ENCODE peak calls at places on chromosomes 2 and 18, in nine cellular contexts. Y is prostate gland; B is upper lobe of right lung; F is nephron progenitor cell; N is Calu3; P is CD4-positive, alpha-beta T cell; Z is tibial nerve; T is kidney epithelial cell; A is epithelial cell of proximal tubule. C is an unnamed sample.

GRCh38 chr2:121490734-121491133 is 39.9 kb upstream of the RNU4ATAC start:
- DNase-seq in Y (no peak), B (no peak), F (no peak), N (no peak), P (no peak), Z (no peak), T (no peak), A (no peak), C (no peak)

GRCh38 chr2:105644174-105644980 is 100.3 kb upstream of the NCK2 start:
- DNase-seq in Y (no peak), B (no peak), F (no peak), N (no peak), P (no peak), Z (no peak), T (no peak), A (no peak), C (no peak)

GRCh38 chr2:156513219-156513618 is 77.0 kb downstream of the GPD2 start:
- DNase-seq in Y (no peak), B (no peak), F (no peak), N (no peak), P (no peak), Z (no peak), T (no peak), A (no peak), C (no peak)

GRCh38 chr2:215407596-215408264 is 28.1 kb downstream of the FN1 start:
- DNase-seq in Y (no peak), B (no peak), F (no peak), N (no peak), P (no peak), Z (no peak), T (no peak), A (no peak), C (no peak)

GRCh38 chr2:82694431-82694830 is 1764.6 kb downstream of the SUCLG1 start:
- DNase-seq in Y (no peak), B (no peak), F (no peak), N (no peak), P (no peak), Z (no peak), T (no peak), A (no peak), C (no peak)

GRCh38 chr2:21787931-21788330 is 664.2 kb downstream of the TDRD15 start:
- DNase-seq in Y (no peak), B (no peak), F (no peak), N (no peak), P (no peak), Z (no peak), T (no peak), A (no peak), C (no peak)

GRCh38 chr2:128433911-128434550 is 115.4 kb upstream of the HS6ST1 start:
- DNase-seq in Y (no peak), B (no peak), F (no peak), N (no peak), P (no peak), Z (peak), T (no peak), A (no peak), C (no peak)

GRCh38 chr2:127525692-127526141 is 572 bp downstream of the IWS1 start:
- DNase-seq in Y (no peak), B (no peak), F (peak), N (no peak), P (no peak), Z (no peak), T (no peak), A (peak), C (peak)

GRCh38 chr2:210421916-210422315 is 54.6 kb downstream of the LANCL1 start:
- DNase-seq in Y (no peak), B (no peak), F (no peak), N (no peak), P (no peak), Z (no peak), T (peak), A (peak), C (peak)

GRCh38 chr2:3238951-3239841 is 138.4 kb downstream of the EIPR1 start:
- DNase-seq in Y (no peak), B (no peak), F (no peak), N (no peak), P (no peak), Z (no peak), T (no peak), A (no peak), C (no peak)

GRCh38 chr2:127106457-127106997 is 427 bp downstream of the BIN1 start:
- DNase-seq in Y (no peak), B (peak), F (peak), N (peak), P (no peak), Z (no peak), T (no peak), A (no peak), C (no peak)

GRCh38 chr2:46163804-46164569 is 133.2 kb upstream of the EPAS1 start:
- DNase-seq in Y (no peak), B (no peak), F (no peak), N (peak), P (no peak), Z (no peak), T (no peak), A (no peak), C (peak)

GRCh38 chr2:183244300-183244849 is 120.1 kb downstream of the NUP35 start:
- DNase-seq in Y (no peak), B (no peak), F (peak), N (no peak), P (no peak), Z (no peak), T (no peak), A (no peak), C (no peak)

GRCh38 chr18:2589345-2590060 is 18.1 kb downstream of the NDC80 start:
- DNase-seq in Y (no peak), B (no peak), F (no peak), N (no peak), P (no peak), Z (no peak), T (peak), A (no peak), C (peak)

GRCh38 chr2:231211461-231211860 is 13.0 kb downstream of the ARMC9 start:
- DNase-seq in Y (no peak), B (no peak), F (no peak), N (no peak), P (no peak), Z (no peak), T (no peak), A (no peak), C (no peak)

GRCh38 chr2:110858993-110859770 is 126.8 kb downstream of the ACOXL start:
- DNase-seq in Y (no peak), B (no peak), F (no peak), N (no peak), P (no peak), Z (no peak), T (no peak), A (no peak), C (no peak)

GRCh38 chr18:28189400-28190239 is 12.7 kb upstream of the CDH2 start:
- DNase-seq in Y (peak), B (no peak), F (peak), N (peak), P (no peak), Z (no peak), T (no peak), A (peak), C (peak)

GRCh38 chr2:61645911-61646310 is 107.8 kb upstream of the XPO1 start:
- DNase-seq in Y (no peak), B (no peak), F (no peak), N (no peak), P (no peak), Z (no peak), T (peak), A (no peak), C (peak)

GRCh38 chr2:200454839-200455801 is 54.7 kb downstream of the KCTD18 start:
- DNase-seq in Y (no peak), B (no peak), F (no peak), N (no peak), P (no peak), Z (no peak), T (no peak), A (peak), C (peak)

GRCh38 chr2:189379287-189379630 is 62.0 kb upstream of the WDR75 start:
- DNase-seq in Y (no peak), B (no peak), F (no peak), N (no peak), P (no peak), Z (no peak), T (no peak), A (no peak), C (peak)

GRCh38 chr2:26396734-26397298 is 4.9 kb upstream of the DRC1 start:
- DNase-seq in Y (no peak), B (no peak), F (no peak), N (no peak), P (no peak), Z (no peak), T (no peak), A (no peak), C (no peak)

GRCh38 chr2:9252002-9252357 is 45.4 kb downstream of the ASAP2 start:
- DNase-seq in Y (no peak), B (no peak), F (peak), N (no peak), P (no peak), Z (no peak), T (no peak), A (no peak), C (no peak)

GRCh38 chr2:174779361-174779928 is 15.2 kb upstream of the CHRNA1 start:
- DNase-seq in Y (no peak), B (no peak), F (no peak), N (no peak), P (no peak), Z (no peak), T (no peak), A (no peak), C (peak)

GRCh38 chr2:174485763-174486613 is 841 bp downstream of the GPR155 start:
- DNase-seq in Y (no peak), B (no peak), F (peak), N (peak), P (peak), Z (no peak), T (no peak), A (no peak), C (no peak)

GRCh38 chr18:67783215-67783946 is 266.9 kb upstream of the DSEL start:
- DNase-seq in Y (no peak), B (no peak), F (no peak), N (no peak), P (no peak), Z (no peak), T (peak), A (peak), C (peak)

GRCh38 chr2:216713691-216714411 is 18.5 kb upstream of the IGFBP5 start:
- DNase-seq in Y (peak), B (no peak), F (no peak), N (no peak), P (no peak), Z (peak), T (peak), A (peak), C (peak)

GRCh38 chr2:43086451-43087221 is 139.8 kb downstream of the ZFP36L2 start:
- DNase-seq in Y (peak), B (no peak), F (no peak), N (peak), P (no peak), Z (peak), T (peak), A (peak), C (peak)

GRCh38 chr2:83022631-83023210 is 1436.4 kb downstream of the SUCLG1 start:
- DNase-seq in Y (no peak), B (no peak), F (no peak), N (no peak), P (no peak), Z (no peak), T (no peak), A (no peak), C (peak)

GRCh38 chr2:153404792-153405191 is 73.8 kb downstream of the RPRM start:
- DNase-seq in Y (no peak), B (no peak), F (no peak), N (no peak), P (no peak), Z (no peak), T (no peak), A (no peak), C (no peak)

GRCh38 chr2:128608911-128609880 is 290.5 kb upstream of the HS6ST1 start:
- DNase-seq in Y (no peak), B (peak), F (no peak), N (no peak), P (no peak), Z (no peak), T (no peak), A (no peak), C (no peak)

GRCh38 chr2:23900927-23901322 is 26.0 kb downstream of the ATAD2B start:
- DNase-seq in Y (no peak), B (no peak), F (no peak), N (peak), P (no peak), Z (no peak), T (peak), A (no peak), C (peak)

GRCh38 chr18:6022840-6023239 is 127.5 kb upstream of the TMEM200C start:
- DNase-seq in Y (no peak), B (no peak), F (peak), N (no peak), P (no peak), Z (no peak), T (peak), A (no peak), C (no peak)

GRCh38 chr2:200406379-200406778 is 99.9 kb downstream of the SPATS2L start:
- DNase-seq in Y (no peak), B (no peak), F (no peak), N (no peak), P (no peak), Z (no peak), T (no peak), A (no peak), C (no peak)

GRCh38 chr2:36663851-36664715 is 32.4 kb upstream of the VIT start:
- DNase-seq in Y (peak), B (no peak), F (no peak), N (peak), P (no peak), Z (no peak), T (peak), A (no peak), C (peak)

GRCh38 chr2:206851511-206851910 is 86.1 kb downstream of the FASTKD2 start:
- DNase-seq in Y (no peak), B (no peak), F (no peak), N (no peak), P (no peak), Z (no peak), T (no peak), A (no peak), C (no peak)

GRCh38 chr2:217521820-217522219 is 481.0 kb downstream of the TNS1 start:
- DNase-seq in Y (no peak), B (no peak), F (no peak), N (no peak), P (no peak), Z (no peak), T (no peak), A (no peak), C (no peak)

GRCh38 chr2:211085056-211085680 is 528.8 kb downstream of the CPS1 start:
- DNase-seq in Y (no peak), B (no peak), F (no peak), N (peak), P (no peak), Z (no peak), T (no peak), A (no peak), C (peak)

GRCh38 chr2:98578231-98578630 is 30.1 kb downstream of the COA5 start:
- DNase-seq in Y (no peak), B (no peak), F (no peak), N (no peak), P (no peak), Z (no peak), T (no peak), A (no peak), C (no peak)

GRCh38 chr2:98582523-98582922 is 25.8 kb downstream of the COA5 start:
- DNase-seq in Y (no peak), B (no peak), F (no peak), N (no peak), P (no peak), Z (no peak), T (no peak), A (no peak), C (no peak)

GRCh38 chr2:98579926-98580325 is 28.4 kb downstream of the COA5 start:
- DNase-seq in Y (no peak), B (no peak), F (no peak), N (no peak), P (no peak), Z (no peak), T (no peak), A (no peak), C (no peak)

GRCh38 chr2:98583516-98583865 is 24.8 kb downstream of the COA5 start:
- DNase-seq in Y (no peak), B (no peak), F (no peak), N (no peak), P (no peak), Z (no peak), T (no peak), A (no peak), C (no peak)

GRCh38 chr2:98580656-98581284 is 27.5 kb downstream of the COA5 start:
- DNase-seq in Y (no peak), B (no peak), F (no peak), N (no peak), P (no peak), Z (no peak), T (no peak), A (no peak), C (no peak)
- TF ChIP-seq CTCF in Y (no peak), B (no peak), F (no peak), N (no peak), P (no peak), Z (no peak), T (no peak), A (no peak), C (no peak)

DNA sequence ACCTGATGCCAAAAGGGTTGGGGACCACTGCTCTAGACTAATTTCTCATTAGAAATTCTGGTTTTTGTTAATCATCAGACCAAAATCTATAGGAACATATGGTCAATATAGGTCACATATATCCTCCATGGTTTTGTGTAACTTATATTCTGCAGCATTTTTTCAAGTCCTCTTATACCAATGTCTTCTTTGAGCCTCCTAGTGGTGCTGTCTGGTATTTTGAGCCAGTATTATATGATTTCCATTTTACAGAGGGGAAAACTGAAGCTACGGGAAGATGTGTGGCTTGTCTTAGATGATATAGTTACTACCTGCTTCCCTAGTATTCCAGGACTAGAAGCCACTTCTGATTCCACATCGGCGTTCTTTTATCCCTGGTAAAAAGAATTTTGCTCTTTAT is 13.8 kb downstream of the MAPK4 start:
- DNase-seq in Y (no peak), B (no peak), F (no peak), N (no peak), P (no peak), Z (no peak), T (no peak), A (no peak), C (peak)
- TF ChIP-seq CTCF in Y (no peak), B (no peak), F (peak), N (no peak), P (no peak), Z (no peak), T (no peak), A (peak), C (peak)

DNA sequence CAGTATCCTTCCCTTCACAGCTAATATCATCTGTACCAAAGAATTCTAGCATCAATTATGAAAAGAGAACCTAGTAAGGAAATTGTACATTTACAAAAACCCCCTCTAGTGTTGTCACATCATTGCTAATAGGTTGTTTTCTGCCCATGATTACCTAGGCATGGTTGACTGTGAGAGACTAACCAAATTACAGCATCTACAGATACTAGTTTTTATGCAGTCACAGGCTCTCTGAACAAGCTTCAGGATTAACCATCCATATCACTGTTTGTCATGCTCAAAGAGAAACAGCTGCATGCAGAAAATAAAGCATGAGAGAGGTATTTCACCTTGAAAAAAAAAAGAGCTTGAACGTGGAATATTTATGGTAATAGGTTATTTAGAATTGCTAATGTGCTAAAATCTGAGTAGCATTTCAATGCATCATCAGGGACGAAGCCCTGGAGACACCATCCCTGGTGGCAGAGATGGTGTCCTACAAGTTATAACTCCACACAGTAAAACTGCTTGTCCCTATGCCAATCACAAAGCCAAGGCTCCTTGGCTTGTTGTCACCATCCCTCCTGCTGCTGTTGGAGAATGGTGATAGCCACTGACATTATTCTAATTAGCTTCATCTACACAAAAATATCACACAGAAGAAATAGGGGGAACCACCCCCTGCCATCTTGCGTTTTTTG is 5.4 kb downstream of the NEB start:
- DNase-seq in Y (no peak), B (no peak), F (no peak), N (no peak), P (no peak), Z (no peak), T (no peak), A (no peak), C (no peak)
- TF ChIP-seq CTCF in Y (no peak), B (no peak), F (peak), N (no peak), P (no peak), Z (no peak), T (peak), A (peak), C (no peak)

GRCh38 chr2:162086904-162087303 is 12.9 kb upstream of the DPP4 start:
- DNase-seq in Y (no peak), B (no peak), F (no peak), N (no peak), P (no peak), Z (no peak), T (no peak), A (no peak), C (peak)

GRCh38 chr2:162092656-162093556 is 18.9 kb upstream of the DPP4 start:
- DNase-seq in Y (no peak), B (no peak), F (no peak), N (peak), P (no peak), Z (no peak), T (peak), A (peak), C (peak)

GRCh38 chr2:162092008-162092390 is 18.0 kb upstream of the DPP4 start:
- DNase-seq in Y (no peak), B (no peak), F (no peak), N (no peak), P (no peak), Z (no peak), T (no peak), A (no peak), C (no peak)

GRCh38 chr2:162090109-162090508 is 16.1 kb upstream of the DPP4 start:
- DNase-seq in Y (no peak), B (no peak), F (no peak), N (no peak), P (no peak), Z (no peak), T (no peak), A (no peak), C (peak)

DNA sequence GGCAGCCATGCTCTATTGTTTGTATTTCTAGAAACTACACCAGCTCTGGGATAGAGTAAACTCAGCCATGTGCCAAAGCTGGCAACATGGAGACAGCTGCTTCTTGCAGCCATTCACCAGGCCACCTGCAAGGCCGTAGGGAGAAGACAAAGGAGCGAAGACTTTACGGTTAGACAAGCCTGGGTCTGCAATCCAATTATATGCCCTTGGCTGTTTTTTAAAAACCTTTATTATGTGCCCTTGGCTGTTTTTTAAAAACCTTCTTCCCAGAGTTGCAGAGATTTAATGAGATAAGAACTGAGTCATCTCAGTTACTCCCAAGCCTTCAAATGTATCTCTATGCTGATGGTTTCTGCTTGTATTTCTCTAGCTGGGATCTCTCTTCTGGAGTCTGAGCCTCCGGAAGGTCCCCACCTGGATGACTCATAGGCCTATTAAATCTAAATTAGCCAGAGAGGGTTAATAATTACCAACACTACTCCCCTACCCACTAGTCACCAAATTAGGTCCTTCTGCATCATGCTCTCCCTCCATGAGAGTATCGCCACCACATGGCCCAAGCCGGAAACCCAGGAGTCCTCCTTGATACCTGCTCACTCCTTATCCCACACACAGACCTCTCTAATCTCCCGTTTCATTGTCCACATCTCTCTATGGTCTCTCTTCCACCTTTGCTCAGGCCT is 17.5 kb upstream of the DPP4 start:
- DNase-seq in Y (no peak), B (no peak), F (no peak), N (peak), P (no peak), Z (no peak), T (peak), A (no peak), C (peak)
- TF ChIP-seq CTCF in Y (no peak), B (no peak), F (no peak), N (no peak), P (peak), Z (no peak), T (peak), A (peak), C (peak)

GRCh38 chr18:34821669-34822210 is 111.6 kb downstream of the DTNA start:
- DNase-seq in Y (no peak), B (no peak), F (no peak), N (no peak), P (no peak), Z (no peak), T (no peak), A (no peak), C (no peak)
- TF ChIP-seq CTCF in Y (no peak), B (no peak), F (no peak), N (peak), P (no peak), Z (no peak), T (no peak), A (peak), C (no peak)

C was measured in bronchial epithelial cell.